ENCODE peak calls at places on chromosome 5, in four cellular contexts. T is nephron progenitor cell, Z is neural crest cell, I is transverse colon. N is an unnamed sample.

GRCh38 chr5:154411338-154411737 is 34.5 kb upstream of the SAP30L start:
- DNase-seq in Z (no peak), I (no peak), T (no peak), N (no peak)

GRCh38 chr5:72296251-72296650 is 23.8 kb downstream of the MRPS27 start:
- DNase-seq in T (no peak), I (no peak), Z (no peak), N (no peak)

GRCh38 chr5:87524217-87524616 is 111.5 kb upstream of the CCNH start:
- DNase-seq in Z (no peak), I (no peak), T (no peak), N (no peak)

GRCh38 chr5:83069406-83069805 is 7.8 kb downstream of the TMEM167A start:
- DNase-seq in T (no peak), I (no peak), Z (no peak), N (no peak)

GRCh38 chr5:172370648-172371248 is 83.6 kb downstream of the SH3PXD2B start:
- DNase-seq in Z (peak), T (peak), I (no peak), N (no peak)

GRCh38 chr5:179624841-179625271 is 1.4 kb upstream of the HNRNPH1 start:
- DNase-seq in Z (no peak), T (no peak), I (no peak), N (no peak)

GRCh38 chr5:21391506-21391905 is 1403.5 kb upstream of the CDH18 start:
- DNase-seq in I (no peak), Z (no peak), T (no peak), N (no peak)

GRCh38 chr5:112929336-112930081 is 7.5 kb upstream of the REEP5 start:
- DNase-seq in T (no peak), I (no peak), Z (no peak), N (no peak)

GRCh38 chr5:159972538-159973362 is 36.2 kb upstream of the TTC1 start:
- DNase-seq in Z (no peak), T (no peak), I (no peak), N (no peak)

GRCh38 chr5:72817076-72817476 is 615 bp downstream of the TNPO1 start:
- DNase-seq in T (no peak), I (peak), Z (peak), N (no peak)

GRCh38 chr5:137923856-137924255 is 34.6 kb downstream of the PKD2L2 start:
- DNase-seq in I (no peak), Z (no peak), T (no peak), N (no peak)

GRCh38 chr5:57094753-57095683 is 78.8 kb upstream of the GPBP1 start:
- DNase-seq in Z (no peak), T (no peak), I (peak), N (no peak)

GRCh38 chr5:81505672-81506071 is 111.7 kb upstream of the ACOT12 start:
- DNase-seq in T (no peak), Z (no peak), I (no peak), N (no peak)

GRCh38 chr5:40401965-40402364 is 277.8 kb upstream of the PTGER4 start:
- DNase-seq in Z (no peak), T (no peak), I (no peak), N (no peak)

GRCh38 chr5:34674226-34674625 is 18.1 kb downstream of the RAI14 start:
- DNase-seq in Z (no peak), T (no peak), I (no peak), N (no peak)

GRCh38 chr5:117131048-117131679 is 556.5 kb upstream of the SEMA6A start:
- DNase-seq in T (no peak), Z (no peak), I (no peak), N (no peak)

GRCh38 chr5:148909766-148910165 is 83.4 kb downstream of the ADRB2 start:
- DNase-seq in Z (no peak), T (no peak), I (peak), N (no peak)

GRCh38 chr5:1413211-1413610 is 32.0 kb downstream of the SLC6A3 start:
- DNase-seq in Z (no peak), T (no peak), I (no peak), N (no peak)

GRCh38 chr5:39461007-39461682 is 36.4 kb upstream of the DAB2 start:
- DNase-seq in T (no peak), I (peak), Z (no peak), N (no peak)

GRCh38 chr5:156155638-156156037 is 171.3 kb upstream of the SGCD start:
- DNase-seq in I (peak), Z (no peak), T (no peak), N (no peak)

GRCh38 chr5:160174780-160175437 is 54.4 kb upstream of the FABP6 start:
- DNase-seq in I (no peak), T (no peak), Z (no peak), N (no peak)

GRCh38 chr5:82011761-82012160 is 39.9 kb downstream of the ATG10 start:
- DNase-seq in I (no peak), Z (no peak), T (no peak), N (no peak)

GRCh38 chr5:79686799-79687198 is 2.8 kb upstream of the CMYA5 start:
- DNase-seq in I (no peak), T (no peak), Z (no peak), N (no peak)

DNA sequence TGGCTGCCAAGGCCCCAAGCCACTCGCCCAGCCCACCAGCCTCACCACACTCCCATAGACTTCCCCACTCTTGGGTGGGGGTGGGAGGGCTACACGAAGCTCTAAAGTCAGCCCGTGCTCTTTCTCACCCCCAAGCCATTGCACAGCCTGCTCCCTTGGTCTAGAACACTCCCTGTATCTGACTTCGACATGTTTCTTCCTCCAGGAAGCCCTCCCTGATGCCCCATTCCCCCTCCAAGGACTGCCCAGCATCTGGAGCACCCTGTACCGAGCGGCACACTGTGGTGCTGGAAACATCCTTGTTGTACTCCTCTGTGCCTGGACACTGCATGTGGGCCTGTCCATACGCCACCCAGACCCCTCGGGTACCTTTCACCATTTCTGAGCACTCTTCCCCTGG is 49.4 kb upstream of the KCNMB1 start:
- DNase-seq in I (no peak), T (no peak), Z (no peak), N (no peak)
- TF ChIP-seq CTCF in I (no peak), T (no peak), Z (no peak), N (no peak)

DNA sequence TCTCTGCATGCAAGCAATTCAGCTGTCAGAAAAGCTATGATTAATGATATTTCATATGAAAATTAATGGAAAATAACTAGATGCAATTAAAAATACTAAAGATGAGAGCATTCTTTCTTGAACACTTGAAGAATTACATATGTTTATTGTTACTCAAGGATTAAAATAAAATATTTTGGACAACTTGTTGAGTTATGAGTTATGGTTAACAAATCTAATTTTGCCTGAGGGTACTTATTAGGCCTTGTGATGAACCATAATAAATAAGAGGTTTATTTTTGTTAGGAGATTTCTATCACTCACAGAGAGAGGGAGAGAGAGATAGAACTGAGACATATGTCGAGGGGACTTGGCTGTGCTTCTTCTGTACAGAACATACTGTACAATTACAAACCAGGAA is 183.7 kb downstream of the ISL1 start:
- DNase-seq in T (no peak), Z (no peak), I (no peak), N (no peak)
- TF ChIP-seq CTCF in T (no peak), Z (no peak), I (no peak), N (no peak)

DNA sequence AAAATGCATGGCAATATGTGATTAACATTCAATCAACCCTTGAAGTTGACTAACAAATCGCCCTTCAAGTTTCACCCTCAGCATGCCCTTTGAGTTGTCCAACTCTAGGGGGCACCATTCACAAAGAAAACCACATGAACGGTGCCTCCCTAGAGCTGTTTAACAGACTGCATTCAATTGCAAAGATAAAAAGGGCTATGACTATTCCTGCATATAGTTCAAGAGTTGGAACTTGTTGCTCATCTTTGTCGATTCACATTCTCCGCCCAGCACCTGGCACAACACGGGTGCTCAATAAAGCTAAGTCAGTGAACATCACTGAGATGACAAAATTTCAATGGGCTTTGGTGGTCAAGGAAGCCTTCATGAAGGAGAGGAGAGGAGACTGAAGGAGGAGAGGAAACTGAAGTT is 69.6 kb upstream of the SLC30A5 start:
- DNase-seq in T (no peak), Z (no peak), I (no peak), N (no peak)
- TF ChIP-seq CTCF in T (peak), Z (peak), I (peak), N (peak)

DNA sequence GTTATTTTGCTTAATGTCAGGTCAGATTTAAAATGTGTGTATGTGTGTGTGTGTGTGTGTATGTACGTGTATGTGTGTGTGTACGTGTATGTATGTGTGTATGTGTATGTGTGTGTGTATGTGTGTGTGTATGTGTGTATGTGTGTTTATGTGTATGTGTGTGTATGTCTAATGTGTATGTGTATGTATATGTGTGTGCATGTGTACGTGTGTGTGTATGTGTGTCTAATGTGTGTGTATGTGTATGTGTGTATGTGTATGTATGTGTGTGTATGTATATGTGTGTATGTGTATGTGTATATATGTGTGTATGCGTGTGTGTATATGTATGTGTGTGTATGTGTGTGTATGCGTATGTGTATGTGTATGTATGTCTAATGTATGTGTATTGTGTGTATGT is 125.1 kb upstream of the PHYKPL start:
- DNase-seq in Z (no peak), T (no peak), I (no peak), N (no peak)
- TF ChIP-seq CTCF in Z (no peak), T (no peak), I (no peak), N (no peak)

GRCh38 chr5:11619339-11620028 is 284.8 kb downstream of the CTNND2 start:
- DNase-seq in Z (no peak), T (no peak), I (no peak), N (no peak)
- TF ChIP-seq CTCF in Z (peak), T (peak), I (peak), N (peak)

GRCh38 chr5:42887094-42887493 is 75.4 kb upstream of the SELENOP start:
- DNase-seq in I (peak), T (no peak), Z (no peak), N (no peak)

GRCh38 chr5:42887575-42887974 is 75.9 kb upstream of the SELENOP start:
- DNase-seq in I (no peak), Z (no peak), T (no peak), N (no peak)

GRCh38 chr5:42888771-42889170 is 77.1 kb upstream of the SELENOP start:
- DNase-seq in I (no peak), Z (no peak), T (no peak), N (no peak)

GRCh38 chr5:42884326-42884725 is 72.6 kb upstream of the SELENOP start:
- DNase-seq in T (no peak), Z (no peak), I (no peak), N (no peak)

DNA sequence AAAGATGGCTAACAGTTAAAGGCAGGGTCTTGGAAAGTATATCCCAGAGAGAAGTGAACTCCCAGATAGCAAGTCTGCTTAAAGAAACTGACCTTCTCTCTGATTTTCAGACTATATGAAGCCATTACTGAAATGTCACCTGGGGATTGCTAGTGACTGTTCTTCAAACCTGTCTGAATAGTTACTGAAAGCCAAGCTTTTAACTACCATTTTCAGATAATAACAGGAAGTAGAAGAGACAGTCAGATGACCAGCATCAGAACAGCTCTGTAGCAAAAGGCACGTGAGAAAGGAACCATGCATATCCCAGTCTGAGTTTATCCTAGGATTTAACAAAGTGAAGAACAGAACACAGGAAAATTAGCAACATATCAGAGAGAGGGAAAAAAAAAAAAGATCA is 74.9 kb upstream of the SELENOP start:
- DNase-seq in T (no peak), Z (no peak), I (no peak), N (no peak)
- TF ChIP-seq CTCF in T (no peak), Z (no peak), I (no peak), N (no peak)

GRCh38 chr5:143860211-143860610 is 48.2 kb downstream of the HMHB1 start:
- DNase-seq in I (no peak), Z (no peak), T (no peak), N (no peak)
- TF ChIP-seq CTCF in I (no peak), Z (no peak), T (no peak), N (no peak)

GRCh38 chr5:55547792-55548191 is 13.0 kb upstream of the PLPP1 start:
- DNase-seq in Z (no peak), T (no peak), I (no peak), N (no peak)

GRCh38 chr5:55551298-55551846 is 16.6 kb upstream of the PLPP1 start:
- DNase-seq in I (no peak), T (no peak), Z (no peak), N (no peak)

GRCh38 chr5:55544341-55544740 is 9.6 kb upstream of the PLPP1 start:
- DNase-seq in T (no peak), I (no peak), Z (no peak), N (no peak)

GRCh38 chr5:55551904-55552303 is 17.1 kb upstream of the PLPP1 start:
- DNase-seq in T (no peak), Z (no peak), I (no peak), N (no peak)

GRCh38 chr5:55546991-55547390 is 12.2 kb upstream of the PLPP1 start:
- DNase-seq in I (peak), T (no peak), Z (no peak), N (no peak)
- TF ChIP-seq CTCF in I (no peak), T (no peak), Z (no peak), N (no peak)

GRCh38 chr5:158739941-158740340 is 359.8 kb downstream of the EBF1 start:
- DNase-seq in Z (no peak), I (no peak), T (no peak), N (no peak)
- TF ChIP-seq CTCF in Z (no peak), I (no peak), T (no peak), N (no peak)

GRCh38 chr5:65035212-65036206 is 266.8 kb downstream of the CWC27 start:
- DNase-seq in I (peak), T (peak), Z (peak), N (peak)

GRCh38 chr5:65041296-65042158 is 272.8 kb downstream of the CWC27 start:
- DNase-seq in Z (no peak), I (no peak), T (no peak), N (no peak)

GRCh38 chr5:65034029-65034781 is 265.5 kb downstream of the CWC27 start:
- DNase-seq in T (no peak), I (no peak), Z (no peak), N (no peak)

GRCh38 chr5:65034782-65035181 is 266.1 kb downstream of the CWC27 start:
- DNase-seq in Z (no peak), T (peak), I (peak), N (no peak)

DNA sequence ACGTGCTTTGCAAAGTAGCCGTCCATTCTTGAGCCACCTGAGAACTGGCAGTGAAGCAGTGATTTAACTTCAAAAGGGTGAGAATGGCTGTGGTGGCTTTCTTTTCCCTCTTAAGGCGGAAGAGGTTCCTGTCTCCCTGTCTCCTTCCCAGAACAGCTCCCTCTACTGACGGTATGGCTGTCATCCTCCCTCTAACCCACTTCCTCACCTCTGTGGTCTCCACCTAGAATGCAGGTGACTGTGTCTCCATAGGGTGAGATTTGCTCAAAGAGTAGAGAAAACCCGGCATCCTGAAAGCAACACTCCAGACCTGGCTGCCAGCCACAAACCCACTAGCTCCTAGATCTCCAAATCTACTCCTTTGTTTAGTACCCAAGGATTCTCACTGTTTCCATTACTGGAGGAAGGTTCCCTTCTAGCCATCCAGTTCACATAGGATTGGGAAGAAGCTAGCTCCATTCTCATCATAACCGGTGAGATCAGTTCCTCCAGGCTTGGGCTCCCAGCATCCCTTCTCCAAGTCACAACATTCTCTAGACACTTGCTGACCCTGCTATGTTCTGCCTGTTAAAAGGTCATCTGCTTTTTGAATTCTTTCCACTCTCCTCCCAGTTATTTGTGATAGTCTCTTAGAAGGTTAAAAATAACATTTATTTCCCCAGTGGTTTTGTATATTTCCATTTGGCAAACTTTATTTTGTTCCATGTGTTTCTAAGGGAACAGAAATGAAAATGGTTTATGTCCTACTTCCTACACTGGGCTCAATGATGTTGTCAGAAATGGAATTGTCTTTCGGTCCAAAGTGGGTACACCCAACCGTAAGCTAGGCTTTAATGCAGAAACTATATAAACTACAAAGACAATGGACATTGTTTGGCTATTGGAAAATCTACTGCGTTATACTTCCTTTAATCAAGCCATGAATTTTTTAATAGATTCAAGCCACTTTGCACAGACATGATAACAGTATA is 269.4 kb downstream of the CWC27 start:
- DNase-seq in Z (no peak), I (peak), T (no peak), N (no peak)
- TF ChIP-seq CTCF in Z (peak), I (peak), T (peak), N (peak)

N was measured in progenitor cell of endocrine pancreas.